ENCODE peak calls at places on chromosome 15, in five cellular contexts. K is adrenal gland, W is heart left ventricle, E is breast epithelium, Z is endothelial cell of umbilical vein. N is an unnamed sample.

GRCh38 chr15:100595964-100596363 is 6.0 kb downstream of the LINS1 start:
- DNase-seq in K (no peak), W (no peak), E (peak), Z (no peak), N (no peak)

GRCh38 chr15:68984589-68984988 is 29.9 kb upstream of the NOX5 start:
- DNase-seq in K (no peak), W (no peak), E (no peak), Z (no peak), N (no peak)

GRCh38 chr15:53126144-53126543 is 336.0 kb upstream of the ONECUT1 start:
- DNase-seq in K (no peak), W (no peak), E (no peak), Z (no peak), N (no peak)

GRCh38 chr15:31871887-31872281 is 158.4 kb upstream of the CHRNA7 start:
- DNase-seq in K (no peak), W (no peak), E (no peak), Z (no peak), N (no peak)

GRCh38 chr15:86432861-86433260 is 353.2 kb downstream of the AGBL1 start:
- DNase-seq in K (no peak), W (no peak), E (no peak), Z (no peak), N (no peak)

GRCh38 chr15:75045332-75046015 is 22.1 kb downstream of the PPCDC start:
- DNase-seq in K (no peak), W (no peak), E (no peak), Z (no peak), N (no peak)

GRCh38 chr15:96325579-96326331 is 4.7 kb upstream of the NR2F2 start:
- DNase-seq in K (no peak), W (no peak), E (no peak), Z (peak), N (no peak)

GRCh38 chr15:39142500-39142899 is 438.4 kb upstream of the THBS1 start:
- DNase-seq in K (no peak), W (no peak), E (no peak), Z (no peak), N (no peak)

GRCh38 chr15:51097553-51098330 is 3.0 kb upstream of the TNFAIP8L3 start:
- DNase-seq in K (no peak), W (no peak), E (no peak), Z (peak), N (no peak)

GRCh38 chr15:68843425-68844311 is 23.0 kb upstream of the ANP32A start:
- DNase-seq in K (no peak), W (no peak), E (no peak), Z (peak), N (no peak)

GRCh38 chr15:48754011-48754410 is 56.9 kb downstream of the CEP152 start:
- DNase-seq in K (no peak), W (no peak), E (no peak), Z (no peak), N (no peak)

GRCh38 chr15:25220834-25221233 is 218.0 kb downstream of the UBE3A start:
- DNase-seq in K (no peak), W (no peak), E (no peak), Z (no peak), N (no peak)

GRCh38 chr15:68819451-68820204 is 1.1 kb downstream of the ANP32A start:
- DNase-seq in K (peak), W (peak), E (peak), Z (peak), N (peak)

GRCh38 chr15:75198560-75199346 is 2.9 kb upstream of the C15orf39 start:
- DNase-seq in K (no peak), W (no peak), E (no peak), Z (peak), N (no peak)

GRCh38 chr15:63981596-63982320 is 64.5 kb downstream of the DAPK2 start:
- DNase-seq in K (no peak), W (no peak), E (no peak), Z (no peak), N (no peak)

GRCh38 chr15:34719883-34720148 is 35.0 kb downstream of the GJD2 start:
- DNase-seq in K (no peak), W (no peak), E (no peak), Z (no peak), N (no peak)

GRCh38 chr15:90560229-90560771 is 30.6 kb downstream of the CRTC3 start:
- DNase-seq in K (peak), W (peak), E (peak), Z (peak), N (peak)

GRCh38 chr15:88630798-88631463 is 7.9 kb upstream of the ISG20 start:
- DNase-seq in K (no peak), W (no peak), E (no peak), Z (no peak), N (no peak)

GRCh38 chr15:88628018-88628673 is 7.0 kb downstream of the AEN start:
- DNase-seq in K (no peak), W (no peak), E (no peak), Z (no peak), N (no peak)

GRCh38 chr15:88630141-88630721 is 8.6 kb upstream of the ISG20 start:
- DNase-seq in K (no peak), W (no peak), E (no peak), Z (peak), N (no peak)

GRCh38 chr15:88627463-88627862 is 6.3 kb downstream of the AEN start:
- DNase-seq in K (no peak), W (no peak), E (no peak), Z (no peak), N (no peak)

DNA sequence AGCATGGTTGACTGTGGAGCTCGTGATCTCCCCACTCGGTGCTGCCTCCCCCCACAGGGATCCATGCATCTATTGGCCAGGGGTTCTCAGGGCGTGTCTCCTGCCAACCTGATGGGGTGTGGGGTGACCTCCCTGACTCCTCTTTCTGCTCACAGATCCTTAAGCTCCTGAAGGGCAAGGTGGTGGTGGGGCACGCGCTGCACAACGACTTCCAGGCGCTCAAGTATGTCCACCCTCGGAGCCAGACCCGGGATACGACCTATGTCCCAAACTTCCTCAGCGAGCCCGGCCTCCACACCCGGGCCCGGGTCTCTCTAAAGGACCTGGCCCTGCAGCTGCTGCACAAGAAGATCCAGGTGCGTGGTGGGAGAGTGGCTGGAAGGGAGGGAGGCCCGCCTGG is 7.9 kb downstream of the AEN start:
- DNase-seq in K (no peak), W (no peak), E (no peak), Z (no peak), N (no peak)
- TF ChIP-seq POLR2A in K (no peak), W (no peak), E (no peak), Z (no peak), N (no peak)

DNA sequence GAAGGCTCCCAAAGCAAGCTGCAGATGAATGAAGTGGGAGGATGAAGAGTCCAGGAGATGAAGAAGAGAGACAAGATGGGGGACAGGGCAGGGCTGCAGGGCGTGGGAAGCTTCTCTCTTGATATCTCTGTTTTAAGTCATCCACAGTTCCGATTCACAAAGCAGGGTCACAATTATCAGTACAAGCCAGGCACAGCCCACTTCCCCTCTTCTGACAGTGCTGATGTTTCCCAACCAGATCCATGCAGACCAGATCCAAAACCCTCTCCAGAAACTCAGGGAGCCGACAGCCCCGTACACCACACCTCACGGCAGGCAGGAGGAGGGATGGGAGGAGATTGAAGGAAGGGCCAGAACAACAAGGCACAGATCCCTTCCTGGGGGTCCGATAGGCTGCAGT is 31.1 kb downstream of the NTRK3 start:
- DNase-seq in K (no peak), W (no peak), E (no peak), Z (no peak), N (no peak)
- TF ChIP-seq CTCF in K (no peak), W (no peak), E (no peak), Z (no peak), N (no peak)

GRCh38 chr15:77035999-77036471 is 34.9 kb downstream of the TSPAN3 start:
- DNase-seq in K (no peak), W (no peak), E (no peak), Z (no peak), N (peak)
- TF ChIP-seq POLR2A in K (no peak), W (no peak), E (no peak), Z (no peak), N (no peak)

GRCh38 chr15:79208179-79208578 is 74.3 kb upstream of the ANKRD34C start:
- DNase-seq in K (no peak), W (no peak), E (no peak), Z (no peak), N (no peak)
- TF ChIP-seq CTCF in K (no peak), W (no peak), E (no peak), Z (no peak), N (no peak)

GRCh38 chr15:45521596-45522167 is 873 bp downstream of the SLC30A4 start:
- DNase-seq in K (no peak), W (no peak), E (no peak), Z (peak), N (no peak)

GRCh38 chr15:45522931-45523331 is 376 bp upstream of the SLC30A4 start:
- DNase-seq in K (peak), W (no peak), E (peak), Z (peak), N (no peak)

GRCh38 chr15:45522179-45522930 is at the start of gene SLC30A4:
- DNase-seq in K (peak), W (peak), E (peak), Z (peak), N (peak)
- TF ChIP-seq POLR2A in K (peak), W (peak), E (no peak), Z (no peak), N (peak)

GRCh38 chr15:23910030-23910429 is 222.9 kb upstream of the NDN start:
- DNase-seq in K (no peak), W (no peak), E (no peak), Z (no peak), N (no peak)
- TF ChIP-seq CTCF in K (no peak), W (no peak), E (no peak), Z (no peak), N (no peak)

DNA sequence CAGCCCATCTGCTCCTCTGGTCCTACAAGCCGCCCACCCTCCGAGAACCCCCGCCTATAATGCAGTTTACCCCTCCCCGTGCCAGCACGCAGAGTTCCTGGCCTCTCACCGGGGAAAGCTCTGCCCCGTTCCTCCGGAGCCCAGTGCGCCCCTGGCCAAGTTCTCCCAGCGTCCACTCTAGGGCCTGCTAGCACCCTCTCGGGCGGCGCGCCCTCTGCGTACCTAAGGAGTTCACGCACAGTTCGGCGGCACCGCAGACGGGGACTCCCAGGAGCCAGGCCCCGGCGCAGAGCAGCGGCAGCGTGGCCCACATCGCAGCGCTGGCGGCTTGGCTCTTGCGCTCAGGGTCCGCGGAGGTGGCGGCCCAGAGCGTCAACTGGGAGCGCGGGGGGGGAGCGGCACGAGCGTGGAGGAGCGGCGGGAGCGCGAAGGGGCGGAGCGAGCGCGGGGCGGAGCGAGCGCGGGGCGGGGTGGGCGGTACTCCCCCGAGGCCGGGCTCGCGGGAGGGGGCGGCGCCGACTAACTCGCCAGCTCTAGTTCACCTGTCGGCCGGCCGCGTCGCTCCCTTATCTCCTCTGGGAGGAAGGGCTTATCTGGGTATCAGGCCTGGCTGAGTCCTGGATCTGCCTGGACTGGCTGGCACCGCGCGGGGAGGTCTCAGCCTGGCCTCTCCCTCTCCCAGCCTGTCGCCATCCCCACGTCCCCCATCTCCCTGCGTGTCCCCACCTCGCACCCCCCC is at the start of gene CTSH:
- DNase-seq in K (peak), W (peak), E (no peak), Z (peak), N (peak)
- TF ChIP-seq POLR2A in K (peak), W (peak), E (no peak), Z (no peak), N (no peak)

DNA sequence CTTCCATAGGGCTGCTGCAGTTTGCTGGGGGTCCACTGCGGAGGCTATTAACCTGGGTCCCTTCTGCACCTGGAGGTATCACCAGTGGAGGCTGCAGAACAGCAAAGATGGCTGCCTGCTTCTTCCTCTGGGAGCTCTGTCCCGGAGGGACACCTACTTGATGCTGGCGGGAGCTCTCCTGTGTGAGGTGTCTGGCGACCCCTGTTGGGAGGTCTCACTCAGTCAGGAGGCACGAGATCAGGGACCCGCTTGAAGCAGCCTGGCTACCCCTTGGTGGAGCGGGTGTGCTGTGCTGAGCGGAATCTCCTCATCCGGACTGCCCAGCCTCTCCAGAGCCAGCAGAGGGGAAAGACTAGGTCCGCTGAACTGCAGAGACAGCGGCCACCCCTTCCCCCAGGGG is 56.0 kb upstream of the CTXND1 start:
- DNase-seq in K (no peak), W (no peak), E (no peak), Z (no peak), N (no peak)
- TF ChIP-seq CTCF in K (no peak), W (no peak), E (no peak), Z (no peak), N (no peak)

DNA sequence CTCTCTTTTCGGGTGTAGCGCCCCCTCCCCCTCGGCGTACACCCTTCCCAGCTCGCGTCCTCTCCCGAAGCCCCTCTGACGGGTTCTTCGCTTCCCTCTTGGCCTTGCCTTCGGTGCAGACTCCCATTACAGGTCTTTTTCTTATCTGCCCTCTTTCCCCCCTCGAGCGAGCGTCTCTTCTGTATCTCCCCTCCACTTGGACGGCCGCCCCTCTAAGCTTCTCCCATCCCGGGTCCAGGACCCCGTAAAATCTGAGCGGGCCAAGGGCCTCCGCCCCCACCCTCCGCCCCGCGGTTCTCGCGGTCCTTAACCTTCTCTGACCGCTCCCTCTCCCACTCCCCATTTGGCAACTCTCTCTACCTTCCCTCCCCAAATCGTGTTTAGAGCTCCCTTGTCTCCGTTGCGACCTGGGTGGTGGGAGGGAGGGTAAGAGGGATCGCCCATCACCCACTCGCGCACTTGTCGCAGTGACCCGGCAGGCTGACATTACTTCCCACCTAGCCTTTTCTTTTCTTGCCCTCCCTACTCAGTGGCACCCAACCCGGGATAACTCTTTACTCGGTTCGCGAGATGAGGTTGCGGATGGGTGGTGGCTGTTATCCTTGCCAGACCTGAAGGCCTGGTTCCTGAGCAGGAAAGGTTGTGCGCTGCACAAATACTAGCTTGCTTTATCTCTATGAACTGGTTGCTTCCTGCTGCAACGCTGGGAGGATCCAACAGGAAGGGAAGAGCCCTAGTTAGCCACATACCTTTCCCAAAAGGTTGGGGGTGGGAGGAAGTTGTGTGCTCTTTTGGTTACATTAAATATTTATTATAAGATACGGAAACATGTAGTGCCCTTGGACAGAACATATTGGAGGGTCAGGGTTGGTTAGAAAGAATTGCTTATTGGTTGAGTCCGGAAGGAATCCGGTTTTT is 922 bp downstream of the RAB11A start:
- DNase-seq in K (peak), W (peak), E (peak), Z (peak), N (peak)
- TF ChIP-seq POLR2A in K (peak), W (no peak), E (no peak), Z (peak), N (no peak)

DNA sequence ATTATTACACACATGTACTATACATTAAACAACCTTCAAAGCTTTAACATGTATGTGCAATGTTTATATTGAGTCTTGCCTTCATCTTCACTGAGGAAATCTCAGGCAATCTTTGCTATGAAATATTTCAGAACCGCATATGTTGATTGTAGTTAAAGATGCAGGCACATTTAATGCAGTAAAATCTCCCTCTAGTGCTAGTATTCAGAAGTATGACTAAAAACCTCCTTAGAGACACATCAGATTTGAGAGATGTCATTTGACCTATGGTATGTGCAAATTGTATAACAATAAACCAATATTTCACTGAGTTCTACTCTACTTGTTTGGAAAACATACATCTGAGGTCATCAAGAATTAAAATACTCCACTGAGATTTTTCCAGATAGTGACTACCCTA is 123.8 kb upstream of the C15orf61 start:
- DNase-seq in K (no peak), W (no peak), E (no peak), Z (no peak), N (no peak)
- TF ChIP-seq CTCF in K (no peak), W (no peak), E (no peak), Z (no peak), N (no peak)